ENCODE peak calls at places on chromosomes 12 and 14, in seven cellular contexts. One of them, this sample, is unnamed.

GRCh38 chr12:95789126-95790024 is 1.2 kb downstream of the NTN4 start:
- DNase-seq in right lobe of liver: peak
- DNase-seq in adrenal gland: peak
- DNase-seq in transverse colon: peak
- DNase-seq in IMR-90: peak
- DNase-seq in K562: no peak
- DNase-seq in vagina: no peak
- DNase-seq in this sample: no peak

GRCh38 chr14:90426663-90427062 is 29.8 kb downstream of the CALM1 start:
- DNase-seq in transverse colon: peak
- DNase-seq in K562: no peak
- DNase-seq in right lobe of liver: peak
- DNase-seq in adrenal gland: peak
- DNase-seq in vagina: peak
- DNase-seq in IMR-90: no peak
- DNase-seq in this sample: no peak

GRCh38 chr14:104223810-104224515 is 85.6 kb downstream of the KIF26A start:
- DNase-seq in IMR-90: no peak
- DNase-seq in transverse colon: peak
- DNase-seq in adrenal gland: no peak
- DNase-seq in right lobe of liver: no peak
- DNase-seq in K562: no peak
- DNase-seq in vagina: no peak
- DNase-seq in this sample: no peak

GRCh38 chr12:124286946-124287345 is 7.9 kb upstream of the RFLNA start:
- DNase-seq in transverse colon: no peak
- DNase-seq in K562: no peak
- DNase-seq in adrenal gland: no peak
- DNase-seq in right lobe of liver: no peak
- DNase-seq in IMR-90: no peak
- DNase-seq in vagina: no peak
- DNase-seq in this sample: no peak

GRCh38 chr12:6374781-6375150 is 597 bp downstream of the SCNN1A start:
- DNase-seq in right lobe of liver: no peak
- DNase-seq in adrenal gland: no peak
- DNase-seq in transverse colon: peak
- DNase-seq in K562: no peak
- DNase-seq in IMR-90: no peak
- DNase-seq in vagina: no peak
- DNase-seq in this sample: no peak

GRCh38 chr14:21077672-21078071 is 7.6 kb downstream of the ARHGEF40 start:
- DNase-seq in transverse colon: no peak
- DNase-seq in K562: no peak
- DNase-seq in adrenal gland: no peak
- DNase-seq in vagina: no peak
- DNase-seq in right lobe of liver: no peak
- DNase-seq in IMR-90: no peak
- DNase-seq in this sample: no peak

GRCh38 chr12:107845226-107845979 is 70.9 kb downstream of the ASCL4 start:
- DNase-seq in transverse colon: no peak
- DNase-seq in K562: no peak
- DNase-seq in vagina: no peak
- DNase-seq in IMR-90: no peak
- DNase-seq in adrenal gland: no peak
- DNase-seq in right lobe of liver: no peak
- DNase-seq in this sample: no peak

GRCh38 chr12:96177013-96177412 is 17.2 kb upstream of the ELK3 start:
- DNase-seq in K562: no peak
- DNase-seq in IMR-90: peak
- DNase-seq in transverse colon: no peak
- DNase-seq in adrenal gland: no peak
- DNase-seq in right lobe of liver: no peak
- DNase-seq in vagina: no peak
- DNase-seq in this sample: no peak

GRCh38 chr12:116598341-116599284 is 39.4 kb downstream of the MAP1LC3B2 start:
- DNase-seq in adrenal gland: peak
- DNase-seq in K562: peak
- DNase-seq in IMR-90: no peak
- DNase-seq in right lobe of liver: no peak
- DNase-seq in transverse colon: no peak
- DNase-seq in vagina: no peak
- DNase-seq in this sample: no peak

GRCh38 chr14:63564318-63564717 is 21.1 kb upstream of the PPP2R5E start:
- DNase-seq in right lobe of liver: no peak
- DNase-seq in vagina: no peak
- DNase-seq in transverse colon: peak
- DNase-seq in K562: no peak
- DNase-seq in IMR-90: no peak
- DNase-seq in adrenal gland: peak
- DNase-seq in this sample: peak

GRCh38 chr12:54009171-54010052 is 627 bp downstream of the HOXC8 start:
- DNase-seq in IMR-90: no peak
- DNase-seq in right lobe of liver: no peak
- DNase-seq in adrenal gland: peak
- DNase-seq in transverse colon: no peak
- DNase-seq in vagina: no peak
- DNase-seq in K562: no peak
- DNase-seq in this sample: no peak

GRCh38 chr14:22980672-22981089 is 1.7 kb downstream of the AJUBA start:
- DNase-seq in vagina: no peak
- DNase-seq in IMR-90: peak
- DNase-seq in adrenal gland: peak
- DNase-seq in transverse colon: peak
- DNase-seq in right lobe of liver: no peak
- DNase-seq in K562: no peak
- DNase-seq in this sample: no peak

DNA sequence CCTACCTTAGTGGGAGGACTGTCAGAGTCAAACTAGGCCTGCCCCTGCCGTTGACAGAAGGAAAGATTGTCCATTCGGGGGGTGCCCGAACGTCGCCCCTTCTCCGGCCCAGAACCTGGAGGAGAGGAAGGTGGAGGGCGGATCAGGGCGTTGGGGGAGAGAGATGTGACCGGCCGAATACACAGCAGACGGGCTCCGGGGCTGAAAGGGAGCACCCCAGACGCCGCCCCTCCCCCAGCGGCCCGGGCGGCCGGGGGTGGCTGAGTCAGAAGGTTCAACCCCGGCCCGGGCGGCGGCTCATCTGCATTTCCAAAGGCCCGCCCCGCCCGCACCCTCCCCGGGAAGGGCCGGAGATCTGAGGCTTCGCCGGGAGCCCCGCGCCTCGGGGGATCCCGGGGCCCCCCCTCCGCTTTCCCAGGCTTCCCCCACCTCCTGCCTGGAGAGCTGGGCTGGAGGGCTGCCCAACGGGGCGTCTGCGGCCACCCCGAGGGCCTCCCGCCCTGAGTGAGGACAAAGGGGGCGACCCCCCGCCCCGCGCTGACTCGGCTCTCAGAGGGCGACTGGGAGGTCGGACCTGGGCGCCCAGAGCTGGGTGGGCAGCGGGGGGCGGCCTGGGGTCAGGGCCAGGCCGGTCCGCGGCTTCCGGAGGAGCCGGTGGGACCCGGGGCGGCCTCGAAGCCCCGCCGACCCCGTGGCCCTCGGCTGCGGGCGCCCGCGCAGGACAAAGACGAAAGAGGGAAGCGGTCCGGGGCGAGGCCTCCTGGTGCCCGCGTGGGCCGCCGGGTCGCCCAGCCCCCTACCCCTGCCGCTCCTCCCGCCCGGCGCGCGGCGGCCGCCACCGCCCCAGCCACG is 3.7 kb upstream of the SETD1B start:
- DNase-seq in K562: peak
- DNase-seq in adrenal gland: peak
- DNase-seq in right lobe of liver: peak
- DNase-seq in transverse colon: peak
- DNase-seq in vagina: peak
- DNase-seq in IMR-90: peak
- DNase-seq in this sample: peak
- TF ChIP-seq POLR2A in K562: peak
- TF ChIP-seq POLR2A in adrenal gland: peak
- TF ChIP-seq POLR2A in right lobe of liver: peak
- TF ChIP-seq POLR2A in transverse colon: peak
- TF ChIP-seq POLR2A in vagina: peak
- TF ChIP-seq POLR2A in IMR-90: no peak
- TF ChIP-seq POLR2A in this sample: no peak

GRCh38 chr14:100299238-100299560 is 7.0 kb downstream of the SLC25A29 start:
- DNase-seq in vagina: no peak
- DNase-seq in right lobe of liver: no peak
- DNase-seq in IMR-90: no peak
- DNase-seq in adrenal gland: no peak
- DNase-seq in K562: no peak
- DNase-seq in transverse colon: no peak
- DNase-seq in this sample: no peak

GRCh38 chr14:100295376-100296105 is 10.7 kb downstream of the SLC25A29 start:
- DNase-seq in vagina: no peak
- DNase-seq in right lobe of liver: no peak
- DNase-seq in K562: no peak
- DNase-seq in transverse colon: no peak
- DNase-seq in adrenal gland: no peak
- DNase-seq in IMR-90: no peak
- DNase-seq in this sample: no peak

GRCh38 chr14:100296106-100296651 is 10.1 kb downstream of the SLC25A29 start:
- DNase-seq in K562: no peak
- DNase-seq in transverse colon: no peak
- DNase-seq in vagina: no peak
- DNase-seq in IMR-90: no peak
- DNase-seq in adrenal gland: no peak
- DNase-seq in right lobe of liver: no peak
- DNase-seq in this sample: no peak

GRCh38 chr14:100298551-100299237 is 7.5 kb downstream of the SLC25A29 start:
- DNase-seq in K562: no peak
- DNase-seq in right lobe of liver: no peak
- DNase-seq in vagina: no peak
- DNase-seq in adrenal gland: no peak
- DNase-seq in IMR-90: no peak
- DNase-seq in transverse colon: no peak
- DNase-seq in this sample: no peak

DNA sequence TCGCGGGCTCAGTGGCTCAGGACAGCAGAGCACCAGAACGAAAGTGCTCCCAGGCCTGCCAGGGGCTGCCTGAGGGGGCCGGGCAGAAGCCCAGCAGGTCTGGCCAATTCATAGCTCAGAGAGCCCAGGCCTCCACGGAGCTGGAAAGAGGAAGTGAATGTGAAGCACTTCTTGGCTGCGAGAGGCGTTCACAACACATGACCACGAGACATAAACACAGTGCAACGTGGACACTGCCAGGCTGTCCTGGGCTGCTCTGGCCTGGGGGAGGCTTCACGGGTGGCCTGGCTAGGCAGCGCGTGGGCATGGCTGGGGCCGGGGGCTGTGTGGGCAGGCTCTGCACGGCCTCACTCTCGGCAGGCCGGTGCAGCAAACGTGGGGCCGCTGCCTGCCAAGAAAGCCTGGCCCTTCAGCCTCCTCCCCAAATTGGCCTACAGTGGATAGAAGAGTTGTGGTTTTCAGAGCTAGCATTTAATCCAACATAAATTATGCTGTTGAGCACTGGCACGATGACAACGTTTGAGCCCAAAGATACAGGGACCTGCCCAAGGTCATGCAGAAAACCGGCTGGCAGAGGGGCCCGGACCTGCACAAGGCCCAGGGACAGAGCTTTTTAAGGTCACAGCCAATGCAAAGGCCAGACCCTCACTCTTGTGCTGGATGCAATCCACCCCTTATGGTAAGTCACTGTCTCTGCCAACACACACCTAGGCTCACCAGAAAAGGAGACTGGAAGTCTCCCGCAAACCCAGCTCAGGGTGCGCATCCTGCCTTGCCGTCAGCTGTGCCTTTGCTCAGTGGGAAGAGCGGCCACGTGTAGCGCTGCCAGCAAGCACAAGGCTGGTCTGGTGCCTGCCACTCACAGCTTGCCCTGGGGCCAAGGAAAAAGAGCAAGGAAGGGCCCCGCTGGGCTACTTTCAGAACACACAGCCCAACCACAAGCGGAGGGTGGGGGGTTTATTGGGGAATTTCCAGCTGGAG is 8.6 kb downstream of the SLC25A29 start:
- DNase-seq in right lobe of liver: no peak
- DNase-seq in IMR-90: peak
- DNase-seq in K562: no peak
- DNase-seq in adrenal gland: peak
- DNase-seq in vagina: no peak
- DNase-seq in transverse colon: peak
- DNase-seq in this sample: no peak
- TF ChIP-seq POLR2A in right lobe of liver: no peak
- TF ChIP-seq POLR2A in IMR-90: no peak
- TF ChIP-seq POLR2A in K562: no peak
- TF ChIP-seq POLR2A in adrenal gland: peak
- TF ChIP-seq POLR2A in vagina: no peak
- TF ChIP-seq POLR2A in transverse colon: no peak
- TF ChIP-seq POLR2A in this sample: no peak

DNA sequence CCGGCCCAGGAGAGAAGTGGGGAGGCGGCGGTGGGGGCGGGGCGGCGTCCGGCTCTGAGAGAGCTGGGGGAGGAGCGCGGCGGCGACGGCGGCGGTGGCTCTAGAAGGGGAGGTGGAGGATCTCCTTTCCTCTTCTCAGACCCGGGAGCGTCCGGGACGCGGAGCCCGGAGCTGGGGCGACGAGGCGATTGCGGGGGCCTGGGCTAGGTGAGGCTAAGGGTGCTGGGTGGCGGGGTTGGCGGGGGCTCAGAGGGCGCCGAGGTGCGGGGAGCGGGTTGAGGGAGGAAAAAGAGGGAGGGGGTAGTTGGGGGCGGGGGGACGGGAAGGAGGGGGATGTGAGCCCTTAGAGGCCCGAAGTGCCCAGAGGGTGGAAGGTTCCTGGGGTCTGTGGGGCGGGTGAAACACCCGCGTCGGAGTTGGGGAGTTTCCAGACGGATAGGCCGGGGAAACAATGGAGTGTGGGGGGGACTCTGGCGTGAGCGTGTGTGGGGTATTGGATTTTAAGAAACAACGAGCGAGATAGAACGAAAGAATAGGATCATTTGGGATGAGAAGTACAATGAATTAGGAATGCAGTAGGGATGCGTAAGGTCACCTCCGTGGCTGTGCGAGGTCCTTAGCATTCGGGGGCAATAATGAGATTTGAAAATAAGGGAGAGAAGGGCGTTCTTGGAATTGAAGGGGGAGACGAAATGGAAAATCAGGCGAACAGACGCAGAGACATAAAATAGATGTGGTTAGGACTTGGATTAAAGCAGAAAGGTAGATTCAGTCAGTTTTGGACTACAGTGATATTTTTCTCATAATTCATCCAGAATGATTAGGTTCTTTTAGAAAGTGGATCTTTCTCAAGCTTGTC is at the start of gene SPATS2:
- DNase-seq in adrenal gland: peak
- DNase-seq in vagina: no peak
- DNase-seq in K562: peak
- DNase-seq in transverse colon: peak
- DNase-seq in IMR-90: no peak
- DNase-seq in right lobe of liver: no peak
- DNase-seq in this sample: no peak
- TF ChIP-seq POLR2A in adrenal gland: no peak
- TF ChIP-seq POLR2A in vagina: no peak
- TF ChIP-seq POLR2A in K562: no peak
- TF ChIP-seq POLR2A in transverse colon: peak
- TF ChIP-seq POLR2A in IMR-90: no peak
- TF ChIP-seq POLR2A in right lobe of liver: peak
- TF ChIP-seq POLR2A in this sample: peak

DNA sequence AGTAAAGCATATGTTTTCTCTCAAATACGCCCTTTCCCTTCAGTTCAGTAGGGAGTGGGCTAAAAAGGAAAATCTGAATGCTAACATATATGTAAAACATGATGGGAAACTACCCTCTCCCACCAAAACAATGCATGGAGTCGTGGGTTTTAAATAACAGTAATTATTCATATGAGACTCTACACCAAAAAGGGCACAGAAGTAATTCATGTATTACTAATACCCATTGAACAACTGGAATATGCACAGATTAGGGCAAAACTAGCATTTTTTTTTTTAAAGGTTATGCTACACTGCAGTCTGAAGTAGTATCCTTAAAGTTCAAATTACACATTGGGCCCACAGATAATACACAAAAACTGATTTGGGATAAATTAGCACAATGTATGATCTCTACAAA is 8.1 kb upstream of the ARID2 start:
- DNase-seq in transverse colon: no peak
- DNase-seq in IMR-90: no peak
- DNase-seq in adrenal gland: no peak
- DNase-seq in vagina: no peak
- DNase-seq in right lobe of liver: no peak
- DNase-seq in K562: no peak
- DNase-seq in this sample: no peak
- TF ChIP-seq POLR2A in transverse colon: no peak
- TF ChIP-seq POLR2A in IMR-90: no peak
- TF ChIP-seq POLR2A in adrenal gland: no peak
- TF ChIP-seq POLR2A in vagina: no peak
- TF ChIP-seq POLR2A in right lobe of liver: no peak
- TF ChIP-seq POLR2A in K562: no peak
- TF ChIP-seq POLR2A in this sample: no peak